ENCODE peak calls at places on chromosomes 13 and 19, in seven cellular contexts. X is AG09309, A is Caco-2, C is choroid plexus epithelial cell, G is uterus, Z is heart right ventricle, V is progenitor cell of endocrine pancreas. M is an unnamed sample.

GRCh38 chr13:46170268-46170667 is 11.7 kb downstream of the LCP1 start:
- DNase-seq in C (no peak), A (no peak), V (no peak), G (no peak), X (no peak), Z (no peak), M (no peak)

GRCh38 chr13:48892311-48892710 is 83.4 kb upstream of the FNDC3A start:
- DNase-seq in X (no peak), A (no peak), G (no peak), Z (no peak), V (no peak), C (peak), M (peak)

GRCh38 chr13:25267715-25268114 is 19.6 kb downstream of the MTMR6 start:
- DNase-seq in A (no peak), V (no peak), G (no peak), C (peak), X (no peak), Z (no peak), M (peak)

GRCh38 chr13:20295956-20296355 is 63.8 kb upstream of the GJB6 start:
- DNase-seq in X (no peak), V (no peak), Z (no peak), C (no peak), A (no peak), G (no peak), M (no peak)

GRCh38 chr13:113658836-113659235 is 838 bp upstream of the ATP4B start:
- DNase-seq in V (no peak), Z (no peak), C (no peak), G (peak), A (peak), X (no peak), M (no peak)

GRCh38 chr19:1248454-1249297 is at the start of gene MIDN:
- DNase-seq in X (no peak), A (peak), Z (peak), C (peak), V (peak), G (peak), M (peak)

GRCh38 chr19:42246143-42246868 is 3.9 kb upstream of the GSK3A start:
- DNase-seq in V (no peak), C (peak), G (peak), A (no peak), Z (peak), X (peak), M (peak)

GRCh38 chr19:40717880-40718773 is 1.2 kb downstream of the ITPKC start:
- DNase-seq in C (no peak), X (no peak), V (no peak), A (peak), G (peak), Z (no peak), M (no peak)

GRCh38 chr19:53898680-53899341 is 10.3 kb upstream of the CACNG7 start:
- DNase-seq in X (no peak), C (no peak), Z (no peak), G (no peak), A (no peak), V (no peak), M (no peak)

GRCh38 chr19:47351545-47351944 is 2.4 kb downstream of the DHX34 start:
- DNase-seq in V (no peak), A (no peak), Z (no peak), X (no peak), G (no peak), C (peak), M (peak)

GRCh38 chr13:66673401-66673800 is 556.7 kb downstream of the PCDH9 start:
- DNase-seq in A (no peak), Z (no peak), C (peak), V (no peak), X (peak), G (no peak), M (peak)

GRCh38 chr13:27425918-27426630 is 1.7 kb downstream of the GTF3A start:
- DNase-seq in X (peak), C (peak), V (no peak), Z (peak), G (peak), A (peak), M (no peak)

GRCh38 chr19:43639507-43640423 is at the start of gene CADM4:
- DNase-seq in C (no peak), G (peak), X (no peak), Z (peak), A (peak), V (no peak), M (no peak)

GRCh38 chr13:43915451-43915850 is 35.7 kb downstream of the LACC1 start:
- DNase-seq in Z (no peak), X (no peak), G (no peak), V (no peak), C (no peak), A (no peak), M (peak)

GRCh38 chr13:106514928-106515634 is 20.4 kb downstream of the EFNB2 start:
- DNase-seq in X (no peak), V (no peak), C (no peak), Z (no peak), A (no peak), G (no peak), M (no peak)

GRCh38 chr13:113820813-113821651 is 42.8 kb downstream of the GAS6 start:
- DNase-seq in C (peak), X (peak), G (peak), A (no peak), V (no peak), Z (peak), M (peak)

GRCh38 chr19:35292986-35293732 is 1.2 kb downstream of the MAG start:
- DNase-seq in Z (no peak), C (no peak), V (no peak), A (no peak), X (no peak), G (no peak), M (no peak)

GRCh38 chr13:36750461-36750860 is 68.6 kb upstream of the RFXAP start:
- DNase-seq in V (no peak), C (no peak), A (no peak), X (no peak), Z (no peak), G (no peak), M (no peak)

DNA sequence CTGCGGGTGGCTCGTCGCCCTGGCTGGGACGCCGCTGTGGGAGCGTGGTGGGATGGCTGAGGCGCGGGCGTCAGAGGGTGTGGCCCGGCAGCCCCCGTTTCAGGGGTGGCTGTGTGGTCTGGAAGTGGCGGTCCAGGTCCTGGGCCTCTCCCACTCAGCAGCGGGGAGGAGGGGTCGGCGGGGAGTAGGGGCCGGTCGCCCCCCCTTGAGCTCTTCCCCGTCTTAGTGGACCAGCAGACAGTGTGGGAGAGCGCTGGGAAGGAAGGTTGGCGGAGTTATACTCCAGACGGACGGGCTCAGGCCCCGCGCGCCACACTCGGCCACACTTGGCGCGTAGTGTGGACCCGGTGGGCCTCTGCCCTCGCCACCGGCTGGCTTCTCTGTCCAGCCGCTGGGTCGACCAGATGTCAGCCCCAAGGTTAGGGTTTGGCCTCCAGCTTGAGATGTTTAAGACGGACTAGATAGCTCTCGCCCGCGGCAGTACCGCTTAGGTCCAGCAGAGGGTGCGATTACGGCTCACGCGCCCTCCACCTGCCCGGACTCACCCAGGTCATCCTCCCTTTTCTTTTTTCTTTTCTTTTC is 21.7 kb upstream of the ZNF429 start:
- DNase-seq in A (no peak), G (peak), Z (peak), X (no peak), V (no peak), C (peak), M (peak)
- TF ChIP-seq CTCF in A (peak), G (peak), Z (peak), X (peak), V (peak), C (peak), M (peak)

DNA sequence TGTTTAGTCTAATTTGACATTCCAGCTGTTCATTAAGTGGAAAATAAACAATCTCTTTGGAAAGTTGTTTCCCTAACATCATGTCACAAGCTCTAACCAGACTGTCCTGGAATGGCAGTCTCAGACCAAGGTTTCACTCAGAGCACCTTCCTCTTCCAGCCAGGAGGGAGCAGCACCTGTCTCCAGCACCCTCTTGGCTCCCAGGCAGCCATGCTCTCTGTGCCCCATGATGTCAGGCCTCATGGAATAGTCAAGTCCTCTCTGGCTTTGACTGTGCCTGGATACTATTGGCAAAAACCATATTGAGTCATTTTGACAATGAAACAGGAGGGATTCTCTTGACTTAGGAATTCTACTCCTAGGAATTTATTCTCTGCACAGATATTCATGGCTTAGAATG is 171.4 kb downstream of the OXGR1 start:
- DNase-seq in A (peak), G (no peak), X (no peak), Z (no peak), V (no peak), C (peak), M (no peak)
- TF ChIP-seq CTCF in A (peak), G (no peak), X (no peak), Z (no peak), V (peak), C (peak), M (no peak)

DNA sequence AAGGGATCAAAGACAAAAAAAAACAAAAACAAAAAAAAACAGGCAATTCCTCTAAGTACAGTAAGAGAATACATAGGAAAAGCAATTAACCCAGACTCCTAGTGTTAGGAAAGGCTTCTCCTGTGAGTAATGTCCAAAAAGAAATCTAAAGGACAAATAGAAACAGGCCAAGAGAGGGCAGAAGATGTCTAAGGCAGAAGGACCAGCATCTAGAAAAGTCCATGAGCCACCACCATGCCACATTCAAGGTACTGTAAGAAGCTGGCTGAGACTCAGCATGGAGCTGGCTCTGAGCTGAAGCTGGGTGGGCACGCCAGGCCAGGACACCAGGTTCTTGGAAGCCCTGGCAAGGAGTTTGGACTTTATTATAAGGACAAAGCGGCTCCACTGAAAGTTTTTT is 118.1 kb upstream of the FRY start:
- DNase-seq in V (no peak), C (no peak), X (peak), A (no peak), Z (no peak), G (no peak), M (peak)
- TF ChIP-seq CTCF in V (no peak), C (no peak), X (peak), A (no peak), Z (no peak), G (no peak), M (peak)

GRCh38 chr19:2338055-2338615 is 9.7 kb downstream of the SPPL2B start:
- DNase-seq in Z (no peak), X (no peak), C (no peak), G (no peak), A (no peak), V (no peak), M (no peak)

GRCh38 chr19:2338751-2339643 is 10.5 kb downstream of the SPPL2B start:
- DNase-seq in Z (no peak), X (no peak), C (no peak), V (no peak), A (no peak), G (no peak), M (no peak)

GRCh38 chr19:2336528-2337328 is 8.2 kb downstream of the SPPL2B start:
- DNase-seq in A (no peak), X (no peak), G (no peak), Z (no peak), V (no peak), C (no peak), M (no peak)

GRCh38 chr19:2335848-2336247 is 7.4 kb downstream of the SPPL2B start:
- DNase-seq in V (no peak), A (no peak), Z (no peak), C (no peak), G (no peak), X (no peak), M (no peak)

DNA sequence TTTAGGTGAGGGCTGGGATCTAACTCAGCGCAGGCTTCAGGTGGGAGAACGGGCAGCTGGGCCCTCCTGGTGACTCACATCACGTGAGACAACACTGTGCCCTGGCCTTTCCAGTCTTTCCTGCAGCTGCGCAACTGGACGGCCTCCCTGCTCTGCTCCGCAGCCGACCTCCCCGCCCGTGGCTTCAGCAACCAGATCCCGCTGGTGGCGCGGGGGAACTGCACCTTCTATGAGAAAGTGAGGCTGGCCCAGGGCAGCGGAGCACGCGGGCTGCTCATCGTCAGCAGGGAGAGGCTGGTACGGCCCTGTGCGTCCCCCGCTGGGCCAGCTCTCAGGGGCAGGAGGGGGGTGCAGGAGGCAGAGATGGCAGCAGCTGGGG is 8.8 kb downstream of the SPPL2B start:
- DNase-seq in Z (no peak), G (peak), C (peak), A (peak), V (no peak), X (no peak), M (peak)
- TF ChIP-seq CTCF in Z (no peak), G (no peak), C (peak), A (peak), V (peak), X (no peak), M (peak)

GRCh38 chr13:101205408-101205807 is 210.9 kb downstream of the NALCN start:
- DNase-seq in G (no peak), Z (no peak), A (no peak), V (no peak), C (no peak), X (no peak), M (no peak)

GRCh38 chr13:101204270-101205011 is 211.9 kb downstream of the NALCN start:
- DNase-seq in A (no peak), V (no peak), G (no peak), X (peak), Z (no peak), C (no peak), M (no peak)

GRCh38 chr13:101202590-101202989 is 213.7 kb downstream of the NALCN start:
- DNase-seq in Z (no peak), G (no peak), V (no peak), X (no peak), A (no peak), C (no peak), M (no peak)
- TF ChIP-seq CTCF in Z (no peak), G (no peak), V (peak), X (no peak), A (no peak), C (peak), M (no peak)

GRCh38 chr13:111051041-111051440 is 64.1 kb upstream of the ARHGEF7 start:
- DNase-seq in G (no peak), V (no peak), A (no peak), X (no peak), Z (no peak), C (no peak), M (no peak)

GRCh38 chr13:111048387-111048786 is 66.7 kb upstream of the ARHGEF7 start:
- DNase-seq in C (no peak), V (no peak), X (no peak), A (no peak), G (no peak), Z (no peak), M (no peak)

GRCh38 chr13:111051656-111052232 is 63.4 kb upstream of the ARHGEF7 start:
- DNase-seq in Z (no peak), G (no peak), C (no peak), V (no peak), X (no peak), A (no peak), M (no peak)

GRCh38 chr13:111050539-111050879 is 64.6 kb upstream of the ARHGEF7 start:
- DNase-seq in Z (no peak), C (no peak), X (no peak), A (no peak), V (no peak), G (no peak), M (no peak)

DNA sequence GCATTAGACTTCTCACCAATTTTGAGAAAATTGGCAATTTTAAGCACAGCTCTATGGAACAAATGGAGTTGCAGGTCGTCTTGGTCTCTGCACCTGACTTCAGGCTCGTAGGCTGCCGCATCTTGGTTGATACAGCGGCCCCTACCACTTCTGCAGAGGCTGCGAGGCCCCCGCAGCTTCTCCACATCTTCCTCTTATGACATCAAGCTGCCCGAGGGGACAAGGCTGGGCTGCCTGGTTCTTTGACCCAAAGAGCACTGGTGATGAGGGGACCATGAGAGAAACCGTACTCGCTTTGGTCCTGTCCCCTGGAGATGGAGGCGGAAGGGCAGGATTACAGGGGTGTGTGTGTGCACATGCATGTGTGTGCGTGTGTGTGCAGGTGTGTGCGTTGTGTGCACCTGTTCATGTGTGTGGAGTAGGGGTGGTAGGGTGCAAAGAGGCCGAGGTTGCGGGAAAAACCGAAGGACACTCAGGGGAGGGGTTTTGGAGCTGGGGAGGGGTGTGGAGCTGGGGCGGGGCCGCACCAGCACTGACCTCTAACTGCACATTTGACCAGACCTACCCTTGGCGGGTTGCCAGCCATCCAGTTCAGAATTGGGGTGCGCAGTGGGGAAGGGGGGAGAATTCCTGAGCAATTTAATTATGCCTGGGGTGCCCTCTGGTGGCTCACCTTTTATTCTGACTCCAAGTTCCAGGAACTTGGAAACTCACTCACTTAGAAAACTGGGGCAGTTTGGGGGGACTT is 65.1 kb upstream of the ARHGEF7 start:
- DNase-seq in C (peak), A (no peak), G (peak), X (no peak), Z (peak), V (no peak), M (no peak)
- TF ChIP-seq CTCF in C (peak), A (peak), G (peak), X (peak), Z (peak), V (peak), M (peak)

GRCh38 chr19:49441210-49441959 is at the start of gene SLC17A7:
- DNase-seq in C (no peak), V (no peak), X (no peak), A (no peak), G (peak), Z (peak), M (no peak)
- TF ChIP-seq CTCF in C (no peak), V (no peak), X (no peak), A (no peak), G (no peak), Z (no peak), M (no peak)

DNA sequence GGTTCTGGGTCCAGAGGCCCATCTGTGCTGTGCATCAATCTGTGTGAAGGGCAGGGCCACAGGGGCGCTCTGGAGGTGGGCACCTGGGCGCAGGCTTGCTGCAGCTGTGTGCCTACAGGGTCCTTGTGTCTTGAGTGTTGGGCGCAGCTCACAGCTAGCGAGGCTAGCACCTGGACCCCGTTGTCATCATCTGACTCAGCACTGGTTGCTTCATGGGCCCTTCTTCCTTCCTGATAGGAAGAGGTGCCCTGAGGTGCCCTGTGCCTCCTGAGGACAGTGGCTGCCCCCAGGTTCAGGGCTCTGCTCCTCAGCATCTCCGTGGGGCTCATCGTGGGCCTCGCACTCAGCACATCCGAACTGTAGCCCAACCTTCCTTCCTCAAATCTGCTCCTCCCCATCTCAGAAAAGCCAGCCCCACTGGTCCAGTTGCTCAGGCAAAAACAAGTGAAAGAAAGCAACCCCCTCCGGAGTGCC is 54.8 kb downstream of the GATAD2A start:
- DNase-seq in G (no peak), Z (no peak), V (no peak), A (no peak), C (no peak), X (no peak), M (no peak)
- TF ChIP-seq CTCF in G (no peak), Z (no peak), V (no peak), A (no peak), C (no peak), X (no peak), M (no peak)